ENCODE peak calls at places on chromosome 12, in ten cellular contexts. S, A, W, T, J, H, U, C, X and N are unnamed samples.

GRCh38 chr12:113005759-113006158 is 27.4 kb downstream of the OAS2 start:
- DNase-seq in S (no peak), A (no peak), W (no peak), T (no peak), J (no peak), H (peak), U (no peak), C (no peak), X (no peak), N (no peak)

GRCh38 chr12:53743277-53744129 is 8.3 kb downstream of the CISTR start:
- DNase-seq in S (peak), A (no peak), W (peak), T (peak), J (no peak), H (peak), U (peak), C (peak), X (no peak), N (peak)

GRCh38 chr12:52873832-52874572 is 25.2 kb upstream of the KRT78 start:
- DNase-seq in S (peak), A (peak), W (peak), T (peak), J (peak), H (peak), U (peak), C (peak), X (peak), N (no peak)

GRCh38 chr12:50110127-50110761 is 1.8 kb upstream of the COX14 start:
- DNase-seq in S (no peak), A (no peak), W (peak), T (no peak), J (no peak), H (no peak), U (peak), C (no peak), X (no peak), N (peak)

GRCh38 chr12:53652366-53652765 is 23.5 kb downstream of the ATP5MC2 start:
- DNase-seq in S (no peak), A (no peak), W (no peak), T (no peak), J (no peak), H (no peak), U (no peak), C (peak), X (peak), N (no peak)

GRCh38 chr12:22740656-22741350 is 115.8 kb downstream of the ETNK1 start:
- DNase-seq in S (no peak), A (no peak), W (no peak), T (no peak), J (no peak), H (no peak), U (no peak), C (peak), X (no peak), N (no peak)

GRCh38 chr12:96501139-96501741 is 11.9 kb downstream of the CFAP54 start:
- DNase-seq in S (no peak), A (no peak), W (peak), T (no peak), J (peak), H (peak), U (no peak), C (no peak), X (no peak), N (peak)

GRCh38 chr12:44379827-44380226 is 496.3 kb downstream of the NELL2 start:
- DNase-seq in S (no peak), A (no peak), W (no peak), T (no peak), J (no peak), H (no peak), U (no peak), C (no peak), X (no peak), N (no peak)

GRCh38 chr12:34335819-34336262 is 313.5 kb downstream of the ALG10 start:
- DNase-seq in S (no peak), A (no peak), W (no peak), T (no peak), J (no peak), H (no peak), U (no peak), C (no peak), X (no peak), N (no peak)

GRCh38 chr12:779745-780734 is 27.7 kb downstream of the WNK1 start:
- DNase-seq in S (no peak), A (no peak), W (no peak), T (no peak), J (peak), H (peak), U (no peak), C (peak), X (peak), N (no peak)

GRCh38 chr12:67088401-67089118 is 180.6 kb upstream of the CAND1 start:
- DNase-seq in S (no peak), A (no peak), W (no peak), T (no peak), J (no peak), H (no peak), U (no peak), C (no peak), X (no peak), N (no peak)

GRCh38 chr12:94305293-94305957 is 154.2 kb downstream of the CEP83 start:
- DNase-seq in S (no peak), A (no peak), W (peak), T (no peak), J (no peak), H (peak), U (no peak), C (peak), X (peak), N (no peak)

GRCh38 chr12:124512667-124513296 is 54.6 kb downstream of the NCOR2 start:
- DNase-seq in S (no peak), A (peak), W (no peak), T (peak), J (peak), H (peak), U (peak), C (peak), X (peak), N (no peak)

GRCh38 chr12:45959728-45960127 is 30.6 kb downstream of the SCAF11 start:
- DNase-seq in S (no peak), A (no peak), W (no peak), T (no peak), J (no peak), H (no peak), U (no peak), C (no peak), X (no peak), N (no peak)

GRCh38 chr12:11633968-11634367 is 15.5 kb upstream of the ETV6 start:
- DNase-seq in S (no peak), A (no peak), W (no peak), T (no peak), J (peak), H (no peak), U (no peak), C (no peak), X (no peak), N (no peak)

GRCh38 chr12:116244474-116245090 is 32.9 kb downstream of the MED13L start:
- DNase-seq in S (no peak), A (no peak), W (no peak), T (no peak), J (no peak), H (no peak), U (no peak), C (no peak), X (no peak), N (no peak)

GRCh38 chr12:65740873-65741600 is 83.2 kb upstream of the HMGA2 start:
- DNase-seq in S (peak), A (peak), W (peak), T (peak), J (no peak), H (peak), U (peak), C (peak), X (no peak), N (peak)

GRCh38 chr12:32548691-32549412 is 130.2 kb upstream of the DNM1L start:
- DNase-seq in S (no peak), A (peak), W (no peak), T (no peak), J (no peak), H (peak), U (peak), C (peak), X (peak), N (no peak)

GRCh38 chr12:124617615-124618014 is 50.2 kb upstream of the NCOR2 start:
- DNase-seq in S (no peak), A (no peak), W (no peak), T (no peak), J (no peak), H (no peak), U (peak), C (no peak), X (no peak), N (no peak)

GRCh38 chr12:80936353-80936641 is 1.4 kb downstream of the LIN7A start:
- DNase-seq in S (no peak), A (no peak), W (no peak), T (no peak), J (no peak), H (no peak), U (no peak), C (no peak), X (no peak), N (no peak)

DNA sequence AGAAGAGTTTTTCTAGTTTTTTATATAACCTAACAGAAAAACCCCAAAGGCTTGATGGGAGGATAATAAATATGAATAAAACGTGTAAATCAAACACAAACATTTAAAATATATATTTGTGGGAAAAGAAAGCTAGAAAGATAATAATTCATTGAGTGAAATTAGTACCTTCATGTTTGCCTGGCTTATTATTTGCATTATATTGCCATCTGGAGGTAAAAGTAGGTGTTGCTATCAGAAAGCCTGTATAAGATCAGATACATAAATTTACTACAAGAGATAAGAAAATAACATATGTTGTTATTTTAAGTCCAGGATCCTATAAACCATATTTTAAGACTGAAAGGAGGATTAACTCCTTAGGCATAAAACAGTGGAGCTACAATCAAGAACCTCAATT is 77.7 kb downstream of the NTS start:
- DNase-seq in S (no peak), A (no peak), W (no peak), T (no peak), J (no peak), H (peak), U (no peak), C (peak), X (no peak), N (no peak)
- TF ChIP-seq CTCF in S (no peak), A (peak), W (no peak), T (peak), J (peak), H (peak), U (peak), C (peak), X (no peak), N (peak)

DNA sequence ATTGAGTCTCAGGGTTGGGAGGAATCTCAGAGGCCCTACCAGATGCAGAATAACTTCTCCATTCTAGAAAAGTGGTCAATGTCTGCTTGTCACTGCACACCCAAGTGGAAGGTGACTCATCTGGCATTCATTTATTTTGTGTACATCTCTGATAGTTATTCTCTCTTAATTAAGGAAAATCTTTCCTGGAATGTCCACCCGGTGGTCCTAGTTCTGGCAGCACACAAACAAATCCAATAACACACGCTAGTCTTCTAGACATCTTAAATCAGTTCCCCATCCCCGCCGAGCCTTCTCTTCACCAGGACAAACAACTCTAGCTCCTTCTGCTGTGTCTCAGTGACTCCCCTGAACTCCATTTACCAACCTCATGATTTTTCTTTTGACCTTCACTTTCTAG is 50.0 kb upstream of the SCN8A start:
- DNase-seq in S (no peak), A (no peak), W (no peak), T (no peak), J (no peak), H (no peak), U (no peak), C (no peak), X (no peak), N (no peak)
- TF ChIP-seq CTCF in S (no peak), A (no peak), W (no peak), T (no peak), J (no peak), H (no peak), U (no peak), C (no peak), X (no peak), N (no peak)

DNA sequence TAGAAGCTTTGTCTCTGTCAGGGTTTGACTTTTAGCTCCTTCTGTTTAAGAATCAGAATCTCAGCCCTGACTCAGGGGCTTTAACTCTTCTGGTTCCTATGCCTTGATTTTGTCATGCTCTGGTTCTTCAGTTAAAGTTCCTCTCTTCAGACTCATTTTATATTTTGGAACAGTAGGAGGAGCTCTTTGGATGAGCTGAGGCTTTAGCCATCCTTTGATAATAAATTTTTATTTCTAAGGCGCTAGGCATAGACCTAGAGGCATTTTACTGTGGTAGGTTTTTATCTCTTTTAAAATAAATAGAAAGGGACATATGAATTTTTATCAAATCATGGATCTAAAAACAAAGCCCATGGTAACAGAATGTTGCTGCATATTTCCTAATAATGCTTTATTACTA is 51.7 kb downstream of the ATP23 start:
- DNase-seq in S (no peak), A (no peak), W (no peak), T (no peak), J (no peak), H (peak), U (no peak), C (no peak), X (no peak), N (no peak)
- TF ChIP-seq CTCF in S (no peak), A (peak), W (no peak), T (no peak), J (no peak), H (peak), U (no peak), C (no peak), X (no peak), N (no peak)

GRCh38 chr12:117394491-117394890 is 33.1 kb upstream of the NOS1 start:
- DNase-seq in S (no peak), A (no peak), W (no peak), T (no peak), J (no peak), H (no peak), U (no peak), C (no peak), X (no peak), N (no peak)
- TF ChIP-seq CTCF in S (no peak), A (no peak), W (no peak), T (no peak), J (no peak), H (no peak), U (no peak), C (no peak), X (no peak), N (no peak)

DNA sequence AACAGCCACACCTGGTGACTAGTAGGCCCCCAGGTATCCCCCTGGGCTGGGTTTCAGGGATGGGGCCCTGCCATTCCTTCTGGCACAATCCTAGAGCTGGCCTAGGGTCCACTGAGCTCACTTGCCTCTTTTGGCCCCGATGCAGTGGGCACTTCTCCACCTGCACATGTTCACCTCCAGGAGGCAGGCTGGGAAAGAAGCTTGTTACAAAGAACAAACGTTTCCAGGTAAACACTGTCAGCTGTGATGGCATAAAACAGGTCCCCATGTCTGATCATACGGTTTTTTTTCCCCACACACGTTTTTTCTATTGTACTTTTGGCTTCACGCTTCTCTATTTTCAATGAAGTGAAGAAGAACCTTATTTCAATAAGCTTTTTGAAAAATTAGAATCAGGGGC is 15.8 kb upstream of the HVCN1 start:
- DNase-seq in S (no peak), A (no peak), W (peak), T (peak), J (no peak), H (no peak), U (peak), C (no peak), X (no peak), N (peak)
- TF ChIP-seq CTCF in S (no peak), A (no peak), W (no peak), T (no peak), J (peak), H (no peak), U (peak), C (peak), X (no peak), N (peak)

GRCh38 chr12:105235747-105236476 is at the start of gene APPL2:
- DNase-seq in S (peak), A (peak), W (peak), T (peak), J (no peak), H (peak), U (peak), C (peak), X (no peak), N (peak)
- TF ChIP-seq CTCF in S (peak), A (no peak), W (peak), T (no peak), J (no peak), H (no peak), U (peak), C (no peak), X (peak), N (no peak)

GRCh38 chr12:103626498-103626897 is 39.4 kb downstream of the STAB2 start:
- DNase-seq in S (no peak), A (peak), W (no peak), T (peak), J (peak), H (peak), U (peak), C (no peak), X (peak), N (no peak)
- TF ChIP-seq CTCF in S (no peak), A (peak), W (no peak), T (no peak), J (peak), H (no peak), U (peak), C (no peak), X (peak), N (no peak)